ENCODE peak calls at places on chromosome 18, in five cellular contexts. One of them, this sample, is unnamed.

GRCh38 chr18:22556271-22556990 is 138.7 kb upstream of the CTAGE1 start:
- DNase-seq in Panc1: no peak
- DNase-seq in transverse colon: no peak
- DNase-seq in GM23338: no peak
- DNase-seq in GM12878: no peak
- DNase-seq in this sample: no peak

GRCh38 chr18:79770826-79771225 is 26.9 kb upstream of the KCNG2 start:
- DNase-seq in GM12878: no peak
- DNase-seq in Panc1: no peak
- DNase-seq in transverse colon: peak
- DNase-seq in GM23338: no peak
- DNase-seq in this sample: no peak

GRCh38 chr18:8548186-8548585 is 61.1 kb upstream of the RAB12 start:
- DNase-seq in Panc1: no peak
- DNase-seq in GM23338: no peak
- DNase-seq in GM12878: no peak
- DNase-seq in transverse colon: no peak
- DNase-seq in this sample: no peak

GRCh38 chr18:48460929-48461583 is 51.9 kb upstream of the ZBTB7C start:
- DNase-seq in transverse colon: no peak
- DNase-seq in Panc1: no peak
- DNase-seq in GM12878: no peak
- DNase-seq in GM23338: no peak
- DNase-seq in this sample: no peak

GRCh38 chr18:61551586-61551985 is 218.4 kb downstream of the CDH20 start:
- DNase-seq in Panc1: peak
- DNase-seq in GM23338: peak
- DNase-seq in GM12878: peak
- DNase-seq in transverse colon: peak
- DNase-seq in this sample: peak

GRCh38 chr18:58350526-58350925 is 278.4 kb downstream of the ALPK2 start:
- DNase-seq in Panc1: no peak
- DNase-seq in GM23338: no peak
- DNase-seq in GM12878: no peak
- DNase-seq in transverse colon: no peak
- DNase-seq in this sample: no peak

GRCh38 chr18:76564636-76565237 is 69.7 kb upstream of the ZNF516 start:
- DNase-seq in GM23338: no peak
- DNase-seq in GM12878: no peak
- DNase-seq in Panc1: no peak
- DNase-seq in transverse colon: no peak
- DNase-seq in this sample: no peak

GRCh38 chr18:3447035-3447894 is 2.7 kb upstream of the TGIF1 start:
- DNase-seq in GM12878: no peak
- DNase-seq in transverse colon: peak
- DNase-seq in GM23338: peak
- DNase-seq in Panc1: no peak
- DNase-seq in this sample: no peak

GRCh38 chr18:46299465-46300004 is 195.3 kb downstream of the HAUS1 start:
- DNase-seq in Panc1: no peak
- DNase-seq in transverse colon: no peak
- DNase-seq in GM23338: no peak
- DNase-seq in GM12878: no peak
- DNase-seq in this sample: no peak

GRCh38 chr18:48852792-48853191 is 98.0 kb downstream of the SMAD7 start:
- DNase-seq in transverse colon: no peak
- DNase-seq in GM23338: no peak
- DNase-seq in GM12878: no peak
- DNase-seq in Panc1: no peak
- DNase-seq in this sample: no peak

GRCh38 chr18:58745914-58746313 is 74.6 kb downstream of the MALT1 start:
- DNase-seq in transverse colon: no peak
- DNase-seq in GM12878: no peak
- DNase-seq in Panc1: no peak
- DNase-seq in GM23338: no peak
- DNase-seq in this sample: no peak

GRCh38 chr18:9619545-9619944 is 5.2 kb upstream of the PPP4R1 start:
- DNase-seq in GM23338: no peak
- DNase-seq in Panc1: no peak
- DNase-seq in transverse colon: no peak
- DNase-seq in GM12878: no peak
- DNase-seq in this sample: no peak

GRCh38 chr18:58996131-58996632 is 131.5 kb downstream of the ZNF532 start:
- DNase-seq in Panc1: no peak
- DNase-seq in GM12878: no peak
- DNase-seq in GM23338: no peak
- DNase-seq in transverse colon: no peak
- DNase-seq in this sample: no peak

GRCh38 chr18:5543854-5544389 is at the start of gene EPB41L3:
- DNase-seq in GM12878: no peak
- DNase-seq in Panc1: no peak
- DNase-seq in GM23338: peak
- DNase-seq in transverse colon: peak
- DNase-seq in this sample: no peak

GRCh38 chr18:46184296-46185080 is 80.3 kb downstream of the HAUS1 start:
- DNase-seq in transverse colon: no peak
- DNase-seq in GM12878: no peak
- DNase-seq in Panc1: no peak
- DNase-seq in GM23338: no peak
- DNase-seq in this sample: no peak

GRCh38 chr18:7535436-7536190 is 31.5 kb upstream of the PTPRM start:
- DNase-seq in GM12878: no peak
- DNase-seq in Panc1: no peak
- DNase-seq in GM23338: no peak
- DNase-seq in transverse colon: no peak
- DNase-seq in this sample: no peak

GRCh38 chr18:76765649-76766048 is 56.7 kb upstream of the ZNF236 start:
- DNase-seq in Panc1: peak
- DNase-seq in transverse colon: no peak
- DNase-seq in GM12878: no peak
- DNase-seq in GM23338: no peak
- DNase-seq in this sample: no peak

DNA sequence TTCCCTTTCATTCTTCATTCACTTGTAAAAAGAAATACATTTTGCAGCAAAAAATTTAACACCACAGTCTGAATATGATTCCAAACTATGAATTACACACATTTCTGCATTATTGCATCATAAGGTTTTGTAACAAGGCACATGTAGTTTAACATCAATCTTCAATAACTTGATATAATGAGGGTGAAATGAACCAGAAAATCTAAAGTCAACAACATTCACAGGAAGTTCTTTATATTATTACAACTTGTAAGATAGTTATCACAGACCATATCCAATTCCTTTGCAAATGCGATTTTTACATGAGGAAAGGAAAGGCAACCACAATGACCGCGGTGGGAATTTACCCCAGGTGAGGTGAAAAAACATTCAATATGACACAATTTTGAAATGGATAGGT is 213.3 kb downstream of the NAPG start:
- DNase-seq in GM12878: no peak
- DNase-seq in Panc1: no peak
- DNase-seq in GM23338: no peak
- DNase-seq in transverse colon: no peak
- DNase-seq in this sample: no peak
- TF ChIP-seq POLR2AphosphoS5 in GM12878: no peak
- TF ChIP-seq POLR2AphosphoS5 in Panc1: no peak
- TF ChIP-seq POLR2AphosphoS5 in GM23338: no peak
- TF ChIP-seq POLR2AphosphoS5 in transverse colon: no peak
- TF ChIP-seq POLR2AphosphoS5 in this sample: no peak

GRCh38 chr18:26741041-26741440 is 124.5 kb downstream of the AQP4 start:
- DNase-seq in transverse colon: no peak
- DNase-seq in GM23338: no peak
- DNase-seq in Panc1: no peak
- DNase-seq in GM12878: no peak
- DNase-seq in this sample: no peak

GRCh38 chr18:26746284-26747130 is 119.0 kb downstream of the AQP4 start:
- DNase-seq in Panc1: peak
- DNase-seq in GM12878: no peak
- DNase-seq in GM23338: no peak
- DNase-seq in transverse colon: no peak
- DNase-seq in this sample: peak

GRCh38 chr18:26747131-26747475 is 118.4 kb downstream of the AQP4 start:
- DNase-seq in Panc1: peak
- DNase-seq in GM23338: no peak
- DNase-seq in GM12878: no peak
- DNase-seq in transverse colon: no peak
- DNase-seq in this sample: no peak

DNA sequence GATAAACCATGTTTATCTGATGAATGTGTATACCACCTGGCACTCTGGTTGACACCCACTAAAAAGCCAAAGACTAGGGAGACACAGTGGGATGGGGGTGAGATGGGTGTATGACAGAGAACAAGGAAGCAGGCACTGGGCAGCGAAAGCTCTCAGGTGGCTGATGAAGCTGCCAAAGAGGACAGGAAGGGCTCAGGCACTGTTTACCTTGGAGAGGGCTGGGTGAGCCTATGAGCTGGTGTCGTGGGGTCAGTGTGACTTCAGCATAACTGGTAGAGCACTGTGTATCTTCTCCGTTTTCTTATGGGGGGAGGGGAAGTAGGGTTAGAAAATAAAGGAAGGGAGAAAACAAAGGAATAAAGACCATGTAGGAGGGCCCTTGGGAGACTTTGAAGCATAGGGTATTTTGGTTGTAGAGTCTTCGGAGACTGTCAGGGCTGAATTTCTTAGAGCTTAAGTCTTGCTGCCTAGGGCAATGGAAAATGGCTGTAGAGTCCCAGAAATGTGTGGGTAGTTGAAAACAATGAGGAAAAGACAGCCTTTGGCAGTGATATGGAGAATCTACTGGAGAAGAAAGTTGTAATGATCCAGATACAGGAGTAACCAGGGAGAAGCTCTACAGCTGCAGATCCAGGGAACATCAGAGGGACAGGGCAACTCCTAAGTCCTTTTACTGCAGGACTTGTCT is 120.1 kb downstream of the AQP4 start:
- DNase-seq in transverse colon: no peak
- DNase-seq in Panc1: no peak
- DNase-seq in GM12878: no peak
- DNase-seq in GM23338: no peak
- DNase-seq in this sample: no peak
- TF ChIP-seq POLR2AphosphoS5 in transverse colon: no peak
- TF ChIP-seq POLR2AphosphoS5 in Panc1: no peak
- TF ChIP-seq POLR2AphosphoS5 in GM12878: no peak
- TF ChIP-seq POLR2AphosphoS5 in GM23338: no peak
- TF ChIP-seq POLR2AphosphoS5 in this sample: no peak

GRCh38 chr18:51385270-51385669 is 187.8 kb upstream of the MEX3C start:
- DNase-seq in GM12878: no peak
- DNase-seq in Panc1: no peak
- DNase-seq in transverse colon: no peak
- DNase-seq in GM23338: no peak
- DNase-seq in this sample: no peak
- TF ChIP-seq POLR2AphosphoS5 in GM12878: no peak
- TF ChIP-seq POLR2AphosphoS5 in Panc1: no peak
- TF ChIP-seq POLR2AphosphoS5 in transverse colon: no peak
- TF ChIP-seq POLR2AphosphoS5 in GM23338: no peak
- TF ChIP-seq POLR2AphosphoS5 in this sample: no peak

GRCh38 chr18:68509902-68510301 is 205.0 kb downstream of the TMX3 start:
- DNase-seq in Panc1: no peak
- DNase-seq in GM23338: no peak
- DNase-seq in transverse colon: no peak
- DNase-seq in GM12878: no peak
- DNase-seq in this sample: no peak
- TF ChIP-seq POLR2AphosphoS5 in Panc1: no peak
- TF ChIP-seq POLR2AphosphoS5 in GM23338: no peak
- TF ChIP-seq POLR2AphosphoS5 in transverse colon: no peak
- TF ChIP-seq POLR2AphosphoS5 in GM12878: no peak
- TF ChIP-seq POLR2AphosphoS5 in this sample: no peak

This sample was measured in HepG2.